ENCODE peak calls at places on chromosomes 13 and 19, in six cellular contexts. F is WTC11, M is foreskin fibroblast, E is progenitor cell of endocrine pancreas, V is esophagus squamous epithelium, Z is NCI-H1105 treated with DMSO at 0.1 percent for 48 hours. B is an unnamed sample.

GRCh38 chr13:109998808-109999528 is 212.6 kb upstream of the IRS2 start:
- DNase-seq in F (no peak), M (peak), E (no peak), V (no peak), Z (no peak), B (no peak)

GRCh38 chr19:13463296-13463695 is 43.0 kb downstream of the CACNA1A start:
- DNase-seq in F (peak), M (peak), E (peak), V (no peak), Z (no peak), B (no peak)

GRCh38 chr19:33758541-33759013 is 38.1 kb upstream of the KCTD15 start:
- DNase-seq in F (no peak), M (no peak), E (no peak), V (no peak), Z (no peak), B (no peak)

GRCh38 chr19:3034845-3035541 is 5.9 kb upstream of the TLE2 start:
- DNase-seq in F (no peak), M (peak), E (no peak), V (no peak), Z (no peak), B (no peak)

GRCh38 chr19:54127688-54128440 is 9.7 kb upstream of the CNOT3 start:
- DNase-seq in F (no peak), M (no peak), E (no peak), V (no peak), Z (no peak), B (no peak)

GRCh38 chr13:37648604-37649003 is 50.0 kb upstream of the POSTN start:
- DNase-seq in F (no peak), M (peak), E (no peak), V (no peak), Z (no peak), B (no peak)

GRCh38 chr19:12567951-12568350 is 16.7 kb upstream of the ZNF564 start:
- DNase-seq in F (no peak), M (peak), E (no peak), V (no peak), Z (no peak), B (no peak)

GRCh38 chr19:13782537-13782936 is 8.3 kb downstream of the C19orf53 start:
- DNase-seq in F (no peak), M (no peak), E (no peak), V (no peak), Z (no peak), B (no peak)

GRCh38 chr19:3555653-3556422 is 1.5 kb downstream of the MFSD12 start:
- DNase-seq in F (no peak), M (no peak), E (no peak), V (no peak), Z (no peak), B (no peak)

GRCh38 chr13:95530178-95530577 is 22.3 kb upstream of the CLDN10 start:
- DNase-seq in F (no peak), M (peak), E (no peak), V (no peak), Z (peak), B (peak)

GRCh38 chr19:18966304-18966703 is 25.3 kb upstream of the HOMER3 start:
- DNase-seq in F (no peak), M (no peak), E (no peak), V (no peak), Z (no peak), B (no peak)

B was measured in DMS153.